ENCODE peak calls at places on chromosomes 12 and 14, in five cellular contexts. X is AG09319, I is HepG2, E is AG09309, P is mesothelial cell of epicardium. H is an unnamed sample.

GRCh38 chr12:48744251-48745008 is 27.9 kb upstream of the CCNT1 start:
- DNase-seq in E (no peak), I (no peak), P (no peak), X (no peak), H (no peak)

GRCh38 chr12:131618303-131618658 is 92.6 kb upstream of the SFSWAP start:
- DNase-seq in E (no peak), X (no peak), P (no peak), I (no peak), H (peak)

GRCh38 chr12:6613015-6613775 is 6.0 kb upstream of the CHD4 start:
- DNase-seq in P (no peak), X (no peak), E (no peak), I (peak), H (peak)

GRCh38 chr14:54200726-54201125 is 196.1 kb upstream of the CDKN3 start:
- DNase-seq in P (no peak), E (peak), X (no peak), I (no peak), H (no peak)

GRCh38 chr12:6212086-6212485 is 11.9 kb downstream of the CD9 start:
- DNase-seq in I (no peak), E (no peak), P (no peak), X (no peak), H (no peak)

GRCh38 chr12:53777936-53778644 is 26.3 kb upstream of the CISTR start:
- DNase-seq in P (no peak), E (no peak), X (no peak), I (no peak), H (no peak)

GRCh38 chr14:77305696-77306095 is 15.0 kb downstream of the POMT2 start:
- DNase-seq in E (no peak), I (no peak), X (no peak), P (no peak), H (no peak)

GRCh38 chr12:41034686-41035085 is 153.4 kb upstream of the PDZRN4 start:
- DNase-seq in I (no peak), X (no peak), E (no peak), P (no peak), H (no peak)

GRCh38 chr12:48199784-48200198 is 3.3 kb downstream of the OR10AD1 start:
- DNase-seq in P (no peak), E (no peak), I (no peak), X (no peak), H (no peak)

GRCh38 chr12:69291278-69291593 is 51.9 kb downstream of the CPSF6 start:
- DNase-seq in P (no peak), X (no peak), E (no peak), I (no peak), H (no peak)
- TF ChIP-seq CTCF in P (peak), X (no peak), E (no peak), I (no peak), H (peak)

GRCh38 chr12:32947203-32947795 is 50.7 kb upstream of the PKP2 start:
- DNase-seq in X (no peak), I (peak), P (no peak), E (no peak), H (no peak)
- TF ChIP-seq CTCF in X (no peak), I (peak), P (no peak), E (no peak), H (no peak)

DNA sequence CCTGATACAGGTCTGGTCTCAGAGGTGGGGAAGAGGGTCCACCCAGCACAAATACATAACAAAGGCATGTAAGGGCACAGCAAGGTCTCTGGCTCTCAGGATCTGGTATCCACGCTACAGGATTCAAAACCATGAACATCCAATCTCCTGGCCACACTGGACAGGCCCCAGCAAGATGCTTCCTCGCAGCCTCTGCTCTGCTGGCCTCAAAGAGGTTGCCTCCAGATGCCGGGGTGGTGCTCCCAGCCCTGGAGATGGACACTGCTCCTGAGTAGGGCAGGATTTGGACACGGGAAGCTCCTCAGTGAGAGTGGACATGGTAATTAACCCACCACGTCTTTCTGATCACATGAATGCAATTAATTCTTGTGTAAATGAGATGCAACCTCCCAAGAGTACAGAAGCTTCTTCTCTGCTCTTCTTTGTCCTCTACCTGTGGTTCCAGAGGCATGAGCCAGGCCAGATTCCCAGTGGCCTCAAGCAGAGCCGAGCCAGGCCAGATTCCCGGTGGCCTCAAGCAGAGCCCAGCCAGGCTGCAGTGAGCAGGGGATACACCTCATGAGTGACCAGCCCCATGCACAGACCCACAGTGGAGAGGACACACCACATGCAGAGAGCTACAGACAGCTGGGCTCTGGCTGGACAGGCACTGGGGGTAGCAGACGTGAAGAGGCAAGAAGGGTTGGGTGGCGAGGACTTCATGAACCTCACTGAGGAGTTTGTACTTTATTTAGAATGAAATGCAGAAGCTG is 186.4 kb downstream of the PIWIL1 start:
- DNase-seq in I (no peak), X (no peak), P (no peak), E (no peak), H (no peak)
- TF ChIP-seq CTCF in I (no peak), X (no peak), P (no peak), E (no peak), H (no peak)

GRCh38 chr12:22670762-22671161 is 45.8 kb downstream of the ETNK1 start:
- DNase-seq in E (no peak), X (no peak), I (no peak), P (no peak), H (no peak)
- TF ChIP-seq CTCF in E (peak), X (peak), I (no peak), P (peak), H (no peak)

DNA sequence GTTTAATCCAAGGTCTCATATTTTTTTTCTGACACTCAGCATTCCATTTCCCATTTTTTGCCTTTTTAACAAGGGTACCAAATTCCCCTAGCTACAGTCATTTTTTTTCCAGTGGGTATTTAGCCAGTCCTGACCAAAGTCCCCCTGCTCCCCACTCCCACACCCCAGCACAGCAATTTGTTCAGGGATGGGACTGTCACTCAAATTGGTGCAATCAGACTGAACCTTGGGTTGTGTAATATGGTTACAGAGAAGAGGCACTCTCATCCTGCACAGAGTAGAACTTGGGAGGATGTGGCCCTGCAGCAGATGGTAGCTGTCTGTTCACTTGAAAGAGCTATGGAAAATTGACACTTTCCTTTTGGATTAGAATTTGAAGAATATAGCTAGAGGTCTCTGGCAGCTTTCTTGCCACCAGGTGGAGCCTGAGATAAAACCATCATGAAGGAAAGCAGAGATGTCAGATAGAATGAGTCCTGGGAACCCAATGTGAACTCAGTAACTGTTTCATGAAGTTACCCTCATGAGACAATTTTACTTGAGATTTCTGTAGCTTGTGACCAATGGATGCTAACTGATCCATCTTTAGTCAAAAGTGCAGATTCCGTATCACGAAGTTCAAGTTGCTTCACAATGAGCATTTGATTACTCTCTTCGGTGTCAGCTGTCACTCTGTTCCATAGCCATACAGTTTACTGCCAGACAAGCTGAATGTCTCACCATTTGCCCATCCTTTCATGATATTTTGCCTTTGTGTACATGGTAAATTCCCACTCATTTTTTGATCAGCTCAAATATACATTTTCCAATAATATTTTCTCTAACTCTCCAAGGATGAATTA is 394.0 kb upstream of the SYT1 start:
- DNase-seq in E (peak), I (peak), P (no peak), X (no peak), H (peak)
- TF ChIP-seq CTCF in E (peak), I (peak), P (peak), X (peak), H (peak)

H was measured in nephron progenitor cell.